ENCODE peak calls at places on chromosomes 4 and X, in nine cellular contexts. One of them, this sample, is unnamed.
A peak's percentile ranks its signal among the peaks of the same experiment; 100 is the strongest.

GRCh38 chr4:15332377-15332776 is 95.5 kb upstream of the C1QTNF7 start:
- DNase-seq in cerebellum: no peak
- DNase-seq in HFFc6: no peak
- DNase-seq in progenitor cell of endocrine pancreas: no peak
- DNase-seq in breast epithelium: no peak
- DNase-seq in RCC 7860: no peak
- DNase-seq in activated naive CD4-positive, alpha-beta T cell treated with anti-CD3 and anti-CD28 coated beads for 36 hours: no peak
- DNase-seq in AG04450: no peak
- DNase-seq in SHP77: no peak
- DNase-seq in this sample: no peak

GRCh38 chr4:143085644-143086043 is 99.1 kb upstream of the USP38 start:
- DNase-seq in cerebellum: no peak
- DNase-seq in HFFc6: no peak
- DNase-seq in progenitor cell of endocrine pancreas: no peak
- DNase-seq in breast epithelium: no peak
- DNase-seq in RCC 7860: no peak
- DNase-seq in activated naive CD4-positive, alpha-beta T cell treated with anti-CD3 and anti-CD28 coated beads for 36 hours: no peak
- DNase-seq in AG04450: no peak
- DNase-seq in SHP77: no peak
- DNase-seq in this sample: no peak

GRCh38 chrX:38552721-38553120 is 8.6 kb upstream of the TSPAN7 start:
- DNase-seq in cerebellum: no peak
- DNase-seq in HFFc6: no peak
- DNase-seq in progenitor cell of endocrine pancreas: no peak
- DNase-seq in breast epithelium: no peak
- DNase-seq in RCC 7860: no peak
- DNase-seq in activated naive CD4-positive, alpha-beta T cell treated with anti-CD3 and anti-CD28 coated beads for 36 hours: no peak
- DNase-seq in AG04450: no peak
- DNase-seq in SHP77: no peak
- DNase-seq in this sample: no peak

GRCh38 chr4:99379571-99379970 is 27.0 kb upstream of the ADH1C start:
- DNase-seq in cerebellum: no peak
- DNase-seq in HFFc6: no peak
- DNase-seq in progenitor cell of endocrine pancreas: no peak
- DNase-seq in breast epithelium: no peak
- DNase-seq in RCC 7860: no peak
- DNase-seq in activated naive CD4-positive, alpha-beta T cell treated with anti-CD3 and anti-CD28 coated beads for 36 hours: no peak
- DNase-seq in AG04450: no peak
- DNase-seq in SHP77: no peak
- DNase-seq in this sample: no peak

GRCh38 chr4:189279188-189279587 is 661.5 kb upstream of the FRG1 start:
- DNase-seq in cerebellum: no peak
- DNase-seq in HFFc6: no peak
- DNase-seq in progenitor cell of endocrine pancreas: no peak
- DNase-seq in breast epithelium: no peak
- DNase-seq in RCC 7860: no peak
- DNase-seq in activated naive CD4-positive, alpha-beta T cell treated with anti-CD3 and anti-CD28 coated beads for 36 hours: no peak
- DNase-seq in AG04450: peak; percentile 90
- DNase-seq in SHP77: no peak
- DNase-seq in this sample: no peak

GRCh38 chrX:9529223-9529622 is 64.4 kb downstream of the TBL1X start:
- DNase-seq in cerebellum: no peak
- DNase-seq in HFFc6: no peak
- DNase-seq in progenitor cell of endocrine pancreas: no peak
- DNase-seq in breast epithelium: no peak
- DNase-seq in RCC 7860: no peak
- DNase-seq in activated naive CD4-positive, alpha-beta T cell treated with anti-CD3 and anti-CD28 coated beads for 36 hours: no peak
- DNase-seq in AG04450: no peak
- DNase-seq in SHP77: no peak
- DNase-seq in this sample: no peak

GRCh38 chr4:43456383-43456782 is 563.9 kb downstream of the GRXCR1 start:
- DNase-seq in cerebellum: no peak
- DNase-seq in HFFc6: peak; percentile 27
- DNase-seq in progenitor cell of endocrine pancreas: no peak
- DNase-seq in breast epithelium: no peak
- DNase-seq in RCC 7860: peak; percentile 14
- DNase-seq in activated naive CD4-positive, alpha-beta T cell treated with anti-CD3 and anti-CD28 coated beads for 36 hours: no peak
- DNase-seq in AG04450: peak; percentile 50
- DNase-seq in SHP77: no peak
- DNase-seq in this sample: peak; percentile 7

GRCh38 chr4:115121351-115122043 is 8.1 kb upstream of the NDST4 start:
- DNase-seq in cerebellum: no peak
- DNase-seq in HFFc6: no peak
- DNase-seq in progenitor cell of endocrine pancreas: no peak
- DNase-seq in breast epithelium: no peak
- DNase-seq in RCC 7860: no peak
- DNase-seq in activated naive CD4-positive, alpha-beta T cell treated with anti-CD3 and anti-CD28 coated beads for 36 hours: no peak
- DNase-seq in AG04450: no peak
- DNase-seq in SHP77: no peak
- DNase-seq in this sample: no peak

GRCh38 chr4:38094419-38094818 is 134.2 kb downstream of the PTTG2 start:
- DNase-seq in cerebellum: no peak
- DNase-seq in HFFc6: no peak
- DNase-seq in progenitor cell of endocrine pancreas: no peak
- DNase-seq in breast epithelium: no peak
- DNase-seq in RCC 7860: no peak
- DNase-seq in activated naive CD4-positive, alpha-beta T cell treated with anti-CD3 and anti-CD28 coated beads for 36 hours: no peak
- DNase-seq in AG04450: no peak
- DNase-seq in SHP77: no peak
- DNase-seq in this sample: no peak

GRCh38 chrX:13506574-13506973 is 62.8 kb upstream of the EGFL6 start:
- DNase-seq in cerebellum: peak; percentile 19
- DNase-seq in HFFc6: peak; percentile 2
- DNase-seq in progenitor cell of endocrine pancreas: peak; percentile 14
- DNase-seq in breast epithelium: no peak
- DNase-seq in RCC 7860: peak; percentile 4
- DNase-seq in activated naive CD4-positive, alpha-beta T cell treated with anti-CD3 and anti-CD28 coated beads for 36 hours: peak; percentile 61
- DNase-seq in AG04450: peak; percentile 23
- DNase-seq in SHP77: no peak
- DNase-seq in this sample: peak; percentile 23

GRCh38 chrX:151698485-151698884 is 3.2 kb downstream of the PRRG3 start:
- DNase-seq in cerebellum: no peak
- DNase-seq in HFFc6: no peak
- DNase-seq in progenitor cell of endocrine pancreas: no peak
- DNase-seq in breast epithelium: no peak
- DNase-seq in RCC 7860: no peak
- DNase-seq in activated naive CD4-positive, alpha-beta T cell treated with anti-CD3 and anti-CD28 coated beads for 36 hours: no peak
- DNase-seq in AG04450: no peak
- DNase-seq in SHP77: no peak
- DNase-seq in this sample: no peak

GRCh38 chr4:2408401-2408958 is 10.0 kb downstream of the ZFYVE28 start:
- DNase-seq in cerebellum: no peak
- DNase-seq in HFFc6: no peak
- DNase-seq in progenitor cell of endocrine pancreas: no peak
- DNase-seq in breast epithelium: no peak
- DNase-seq in RCC 7860: no peak
- DNase-seq in activated naive CD4-positive, alpha-beta T cell treated with anti-CD3 and anti-CD28 coated beads for 36 hours: peak; percentile 22
- DNase-seq in AG04450: no peak
- DNase-seq in SHP77: no peak
- DNase-seq in this sample: no peak

GRCh38 chr4:78585633-78586032 is 34.1 kb downstream of the ANXA3 start:
- DNase-seq in cerebellum: no peak
- DNase-seq in HFFc6: peak; percentile 60
- DNase-seq in progenitor cell of endocrine pancreas: no peak
- DNase-seq in breast epithelium: no peak
- DNase-seq in RCC 7860: no peak
- DNase-seq in activated naive CD4-positive, alpha-beta T cell treated with anti-CD3 and anti-CD28 coated beads for 36 hours: no peak
- DNase-seq in AG04450: no peak
- DNase-seq in SHP77: no peak
- DNase-seq in this sample: no peak

GRCh38 chr4:153408932-153409331 is 57.2 kb upstream of the TMEM131L start:
- DNase-seq in cerebellum: no peak
- DNase-seq in HFFc6: no peak
- DNase-seq in progenitor cell of endocrine pancreas: no peak
- DNase-seq in breast epithelium: no peak
- DNase-seq in RCC 7860: no peak
- DNase-seq in activated naive CD4-positive, alpha-beta T cell treated with anti-CD3 and anti-CD28 coated beads for 36 hours: no peak
- DNase-seq in AG04450: no peak
- DNase-seq in SHP77: no peak
- DNase-seq in this sample: no peak

GRCh38 chr4:1345905-1346780 is 865 bp upstream of the UVSSA start:
- DNase-seq in cerebellum: no peak
- DNase-seq in HFFc6: peak; percentile 23
- DNase-seq in progenitor cell of endocrine pancreas: peak; percentile 41
- DNase-seq in breast epithelium: peak; percentile 39
- DNase-seq in RCC 7860: peak; percentile 18
- DNase-seq in activated naive CD4-positive, alpha-beta T cell treated with anti-CD3 and anti-CD28 coated beads for 36 hours: peak; percentile 47
- DNase-seq in AG04450: no peak
- DNase-seq in SHP77: no peak
- DNase-seq in this sample: no peak

GRCh38 chr4:173504181-173504503 is 25.9 kb downstream of the HAND2 start:
- DNase-seq in cerebellum: no peak
- DNase-seq in HFFc6: no peak
- DNase-seq in progenitor cell of endocrine pancreas: no peak
- DNase-seq in breast epithelium: no peak
- DNase-seq in RCC 7860: no peak
- DNase-seq in activated naive CD4-positive, alpha-beta T cell treated with anti-CD3 and anti-CD28 coated beads for 36 hours: no peak
- DNase-seq in AG04450: no peak
- DNase-seq in SHP77: no peak
- DNase-seq in this sample: no peak

GRCh38 chrX:107448625-107449468 is 605 bp upstream of the FRMPD3 start:
- DNase-seq in cerebellum: peak; percentile 29
- DNase-seq in HFFc6: no peak
- DNase-seq in progenitor cell of endocrine pancreas: no peak
- DNase-seq in breast epithelium: no peak
- DNase-seq in RCC 7860: no peak
- DNase-seq in activated naive CD4-positive, alpha-beta T cell treated with anti-CD3 and anti-CD28 coated beads for 36 hours: no peak
- DNase-seq in AG04450: no peak
- DNase-seq in SHP77: no peak
- DNase-seq in this sample: no peak

GRCh38 chr4:69323284-69323683 is 43.0 kb downstream of the UGT2B28 start:
- DNase-seq in cerebellum: no peak
- DNase-seq in HFFc6: no peak
- DNase-seq in progenitor cell of endocrine pancreas: no peak
- DNase-seq in breast epithelium: no peak
- DNase-seq in RCC 7860: no peak
- DNase-seq in activated naive CD4-positive, alpha-beta T cell treated with anti-CD3 and anti-CD28 coated beads for 36 hours: no peak
- DNase-seq in AG04450: no peak
- DNase-seq in SHP77: no peak
- DNase-seq in this sample: no peak